ENCODE peak calls at places on chromosomes 11 and 22, in nine cellular contexts. M is endothelial cell of umbilical vein; I is heart left ventricle; Y is CD4-positive, alpha-beta T cell; B is right lobe of liver; K is endothelial cell; A is RWPE1; X is astrocyte of the spinal cord; G is brain microvascular endothelial cell. R is an unnamed sample.

GRCh38 chr11:69382131-69383128 is 88.5 kb downstream of the MYEOV start:
- DNase-seq in M (no peak), I (peak; percentile 75), Y (peak; percentile 6), B (peak; percentile 68), K (no peak), A (no peak), X (no peak), G (no peak), R (no peak)

GRCh38 chr22:21020802-21021429 is 6.0 kb downstream of the P2RX6 start:
- DNase-seq in M (no peak), I (no peak), Y (no peak), B (no peak), K (no peak), A (no peak), X (no peak), G (no peak), R (no peak)

GRCh38 chr11:74524978-74525377 is 31.5 kb upstream of the LIPT2 start:
- DNase-seq in M (no peak), I (no peak), Y (no peak), B (no peak), K (no peak), A (no peak), X (no peak), G (no peak), R (no peak)

GRCh38 chr11:132052904-132053303 is 682.5 kb downstream of the NTM start:
- DNase-seq in M (no peak), I (no peak), Y (no peak), B (no peak), K (no peak), A (no peak), X (no peak), G (peak; percentile 47), R (no peak)

GRCh38 chr22:29133603-29134133 is 60.8 kb downstream of the KREMEN1 start:
- DNase-seq in M (no peak), I (no peak), Y (no peak), B (no peak), K (no peak), A (no peak), X (no peak), G (no peak), R (no peak)

GRCh38 chr11:116731097-116731761 is 41.6 kb downstream of the BUD13 start:
- DNase-seq in M (no peak), I (no peak), Y (no peak), B (no peak), K (peak; percentile 18), A (no peak), X (peak; percentile 45), G (no peak), R (no peak)

GRCh38 chr22:34855471-34855870 is 210.5 kb upstream of the ISX start:
- DNase-seq in M (no peak), I (no peak), Y (no peak), B (no peak), K (no peak), A (no peak), X (no peak), G (no peak), R (no peak)

GRCh38 chr11:75320643-75321042 is 30.8 kb downstream of the ARRB1 start:
- DNase-seq in M (peak; percentile 8), I (no peak), Y (no peak), B (no peak), K (no peak), A (no peak), X (no peak), G (no peak), R (no peak)

GRCh38 chr11:69882270-69882608 is 63.0 kb upstream of the FGF3 start:
- DNase-seq in M (no peak), I (no peak), Y (no peak), B (peak; percentile 15), K (no peak), A (no peak), X (no peak), G (no peak), R (no peak)

GRCh38 chr11:22407899-22408298 is 69.7 kb downstream of the SLC17A6 start:
- DNase-seq in M (no peak), I (no peak), Y (no peak), B (no peak), K (no peak), A (no peak), X (no peak), G (no peak), R (no peak)

GRCh38 chr11:30342736-30343166 is 19.8 kb downstream of the ARL14EP start:
- DNase-seq in M (no peak), I (no peak), Y (no peak), B (no peak), K (no peak), A (no peak), X (no peak), G (no peak), R (no peak)

GRCh38 chr11:118152552-118153471 is at the start of gene SCN4B:
- DNase-seq in M (peak; percentile 43), I (peak; percentile 82), Y (no peak), B (no peak), K (peak; percentile 62), A (peak; percentile 69), X (peak; percentile 18), G (peak; percentile 5), R (peak; percentile 53)

GRCh38 chr11:116837231-116838091 is at the start of gene APOA1:
- DNase-seq in M (no peak), I (peak; percentile 49), Y (no peak), B (peak; percentile 94), K (no peak), A (no peak), X (no peak), G (no peak), R (peak; percentile 25)

GRCh38 chr11:65084598-65085375 is 765 bp downstream of the ZFPL1 start:
- DNase-seq in M (no peak), I (no peak), Y (no peak), B (no peak), K (no peak), A (no peak), X (no peak), G (no peak), R (no peak)

GRCh38 chr22:48631288-48631687 is 1196.4 kb downstream of the BRD1 start:
- DNase-seq in M (no peak), I (no peak), Y (no peak), B (no peak), K (no peak), A (no peak), X (no peak), G (no peak), R (no peak)

GRCh38 chr22:24592846-24593809 is at the start of gene LRRC75B:
- DNase-seq in M (peak; percentile 77), I (peak; percentile 93), Y (no peak), B (peak; percentile 98), K (peak; percentile 83), A (peak; percentile 71), X (peak; percentile 85), G (peak; percentile 66), R (peak; percentile 79)

GRCh38 chr11:91660036-91660435 is 564.6 kb upstream of the FAT3 start:
- DNase-seq in M (no peak), I (no peak), Y (no peak), B (no peak), K (no peak), A (no peak), X (no peak), G (no peak), R (no peak)

DNA sequence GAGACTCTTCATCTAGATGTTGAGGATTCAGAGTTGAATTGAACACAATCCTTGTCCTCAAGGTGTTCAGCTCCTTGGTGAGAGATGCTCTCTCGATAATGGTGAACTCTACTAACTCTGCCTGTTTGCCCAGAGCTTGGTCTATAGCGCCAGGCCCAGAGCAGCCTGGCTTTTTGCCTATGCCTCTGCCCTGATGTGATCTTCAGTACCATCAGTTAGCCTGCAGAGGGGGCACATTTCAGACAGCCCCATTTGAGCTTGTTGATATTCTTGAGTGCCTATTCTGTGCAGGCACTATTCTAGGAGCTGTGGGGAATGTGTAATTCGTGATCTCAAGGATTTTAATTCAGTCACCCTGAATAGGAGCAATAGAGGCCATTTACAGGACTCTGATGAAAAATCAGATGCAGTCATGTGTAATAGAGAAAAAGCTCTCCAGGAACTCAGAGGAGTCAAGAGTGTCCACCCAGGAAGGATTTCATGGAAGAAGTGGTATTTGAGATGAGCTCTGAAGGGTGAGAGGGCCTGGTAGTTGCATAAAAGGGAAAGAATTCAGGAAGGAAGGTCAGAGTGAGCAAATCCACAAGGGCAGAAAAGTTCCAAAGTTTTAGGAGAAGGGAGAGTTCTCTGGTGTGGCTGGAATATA is 19.3 kb downstream of the GTPBP1 start:
- DNase-seq in M (peak; percentile 50), I (peak; percentile 20), Y (peak; percentile 36), B (peak; percentile 53), K (peak; percentile 45), A (no peak), X (peak; percentile 43), G (peak; percentile 22), R (no peak)
- TF ChIP-seq CTCF in M (peak; percentile 61), I (peak; percentile 45), Y (peak; percentile 62), B (peak; percentile 43), K (no peak), A (peak; percentile 30), X (peak; percentile 69), G (peak; percentile 77), R (peak; percentile 47)

GRCh38 chr11:6297831-6298230 is 22.5 kb downstream of the CAVIN3 start:
- DNase-seq in M (peak; percentile 14), I (no peak), Y (no peak), B (no peak), K (no peak), A (peak; percentile 41), X (no peak), G (no peak), R (no peak)
- TF ChIP-seq CTCF in M (peak; percentile 12), I (peak; percentile 33), Y (no peak), B (peak; percentile 40), K (peak; percentile 12), A (peak; percentile 21), X (peak; percentile 44), G (peak; percentile 49), R (peak; percentile 43)

GRCh38 chr22:17751596-17751995 is 22.7 kb downstream of the BID start:
- DNase-seq in M (no peak), I (no peak), Y (no peak), B (no peak), K (no peak), A (no peak), X (no peak), G (no peak), R (no peak)
- TF ChIP-seq CTCF in M (no peak), I (no peak), Y (no peak), B (no peak), K (no peak), A (no peak), X (no peak), G (no peak), R (no peak)

GRCh38 chr11:17547932-17548331 is 873 bp downstream of the OTOG start:
- DNase-seq in M (no peak), I (no peak), Y (no peak), B (no peak), K (no peak), A (no peak), X (no peak), G (no peak), R (no peak)

GRCh38 chr11:17546240-17546639 is 819 bp upstream of the OTOG start:
- DNase-seq in M (no peak), I (no peak), Y (no peak), B (no peak), K (no peak), A (no peak), X (no peak), G (no peak), R (no peak)

GRCh38 chr11:17550455-17551346 is 3.6 kb downstream of the OTOG start:
- DNase-seq in M (no peak), I (no peak), Y (no peak), B (no peak), K (no peak), A (peak; percentile 12), X (no peak), G (no peak), R (no peak)

GRCh38 chr11:17547051-17547577 is at the start of gene OTOG:
- DNase-seq in M (no peak), I (no peak), Y (no peak), B (no peak), K (no peak), A (peak; percentile 17), X (no peak), G (no peak), R (no peak)

GRCh38 chr11:17548444-17548843 is 1.4 kb downstream of the OTOG start:
- DNase-seq in M (no peak), I (no peak), Y (no peak), B (no peak), K (no peak), A (no peak), X (no peak), G (no peak), R (no peak)
- TF ChIP-seq CTCF in M (no peak), I (no peak), Y (no peak), B (no peak), K (no peak), A (no peak), X (no peak), G (peak; percentile 33), R (peak; percentile 44)

R was measured in progenitor cell of endocrine pancreas.